ENCODE peak calls at places on chromosomes 11 and 22, in four cellular contexts. W, D, P and E are unnamed samples.

GRCh38 chr22:47174671-47175111 is 412.2 kb downstream of the TBC1D22A start:
- DNase-seq in W (no peak), D (no peak), P (no peak), E (no peak)

GRCh38 chr11:62449451-62449851 is 30.6 kb downstream of the SCGB1A1 start:
- DNase-seq in W (no peak), D (no peak), P (no peak), E (no peak)

GRCh38 chr11:104547996-104548661 is 350.1 kb downstream of the CASP12 start:
- DNase-seq in W (no peak), D (no peak), P (no peak), E (no peak)

GRCh38 chr11:48109046-48109666 is 107.5 kb upstream of the OR4B1 start:
- DNase-seq in W (no peak), D (no peak), P (peak; percentile 39), E (no peak)

GRCh38 chr22:38758276-38758945 is 2.6 kb upstream of the SUN2 start:
- DNase-seq in W (no peak), D (no peak), P (no peak), E (no peak)

GRCh38 chr11:125995313-125995712 is 49.5 kb downstream of the VSIG10L2 start:
- DNase-seq in W (no peak), D (no peak), P (no peak), E (no peak)

GRCh38 chr11:10654211-10655150 is 39.1 kb downstream of the IRAG1 start:
- DNase-seq in W (no peak), D (peak; percentile 27), P (peak; percentile 60), E (no peak)

GRCh38 chr11:64028398-64029115 is 7.2 kb upstream of the FLRT1 start:
- DNase-seq in W (no peak), D (peak; percentile 82), P (peak; percentile 60), E (no peak)

GRCh38 chr22:40036591-40037225 is 42.0 kb downstream of the FAM83F start:
- DNase-seq in W (peak; percentile 43), D (peak; percentile 77), P (peak; percentile 88), E (peak; percentile 22)

GRCh38 chr22:23012081-23012622 is 58.2 kb upstream of the GNAZ start:
- DNase-seq in W (no peak), D (no peak), P (no peak), E (no peak)

GRCh38 chr11:1848640-1849265 is 4.1 kb upstream of the LSP1 start:
- DNase-seq in W (no peak), D (no peak), P (no peak), E (no peak)

GRCh38 chr22:34001701-34002466 is 81.6 kb upstream of the LARGE1 start:
- DNase-seq in W (no peak), D (no peak), P (no peak), E (no peak)

GRCh38 chr11:77067776-77068460 is 1.1 kb downstream of the CAPN5 start:
- DNase-seq in W (no peak), D (no peak), P (no peak), E (no peak)

GRCh38 chr11:17923213-17923612 is 89.6 kb downstream of the SERGEF start:
- DNase-seq in W (no peak), D (peak; percentile 28), P (no peak), E (peak; percentile 52)